ENCODE peak calls at places on chromosome 19, in seven cellular contexts. One of them, this sample, is unnamed.

GRCh38 chr19:16830679-16831078 is 1.5 kb downstream of the SIN3B start:
- DNase-seq in ovary: no peak
- DNase-seq in suprapubic skin: no peak
- DNase-seq in HepG2: no peak
- DNase-seq in tibial nerve: no peak
- DNase-seq in esophagus muscularis mucosa: no peak
- DNase-seq in stomach: no peak
- DNase-seq in this sample: no peak

GRCh38 chr19:19349365-19349764 is 28.7 kb downstream of the MAU2 start:
- DNase-seq in ovary: no peak
- DNase-seq in suprapubic skin: no peak
- DNase-seq in HepG2: no peak
- DNase-seq in tibial nerve: no peak
- DNase-seq in esophagus muscularis mucosa: no peak
- DNase-seq in stomach: no peak
- DNase-seq in this sample: no peak

GRCh38 chr19:43651758-43652545 is 12.3 kb upstream of the CADM4 start:
- DNase-seq in ovary: peak
- DNase-seq in suprapubic skin: no peak
- DNase-seq in HepG2: peak
- DNase-seq in tibial nerve: peak
- DNase-seq in esophagus muscularis mucosa: no peak
- DNase-seq in stomach: peak
- DNase-seq in this sample: no peak

GRCh38 chr19:23351806-23352205 is 43.5 kb downstream of the ZNF91 start:
- DNase-seq in ovary: no peak
- DNase-seq in suprapubic skin: no peak
- DNase-seq in HepG2: no peak
- DNase-seq in tibial nerve: no peak
- DNase-seq in esophagus muscularis mucosa: no peak
- DNase-seq in stomach: no peak
- DNase-seq in this sample: no peak

GRCh38 chr19:43984687-43985000 is 656 bp downstream of the ZNF155 start:
- DNase-seq in ovary: peak
- DNase-seq in suprapubic skin: no peak
- DNase-seq in HepG2: no peak
- DNase-seq in tibial nerve: no peak
- DNase-seq in esophagus muscularis mucosa: no peak
- DNase-seq in stomach: no peak
- DNase-seq in this sample: no peak

GRCh38 chr19:46225558-46226004 is 4.0 kb upstream of the IGFL1 start:
- DNase-seq in ovary: no peak
- DNase-seq in suprapubic skin: no peak
- DNase-seq in HepG2: no peak
- DNase-seq in tibial nerve: no peak
- DNase-seq in esophagus muscularis mucosa: no peak
- DNase-seq in stomach: no peak
- DNase-seq in this sample: no peak

GRCh38 chr19:6060600-6061391 is 49.5 kb downstream of the RFX2 start:
- DNase-seq in ovary: no peak
- DNase-seq in suprapubic skin: peak
- DNase-seq in HepG2: no peak
- DNase-seq in tibial nerve: no peak
- DNase-seq in esophagus muscularis mucosa: peak
- DNase-seq in stomach: no peak
- DNase-seq in this sample: no peak

GRCh38 chr19:19460258-19460731 is 54.8 kb downstream of the GATAD2A start:
- DNase-seq in ovary: no peak
- DNase-seq in suprapubic skin: no peak
- DNase-seq in HepG2: no peak
- DNase-seq in tibial nerve: no peak
- DNase-seq in esophagus muscularis mucosa: no peak
- DNase-seq in stomach: no peak
- DNase-seq in this sample: peak

GRCh38 chr19:34990578-34991192 is 9.4 kb upstream of the GRAMD1A start:
- DNase-seq in ovary: no peak
- DNase-seq in suprapubic skin: no peak
- DNase-seq in HepG2: no peak
- DNase-seq in tibial nerve: no peak
- DNase-seq in esophagus muscularis mucosa: no peak
- DNase-seq in stomach: no peak
- DNase-seq in this sample: no peak

GRCh38 chr19:5504115-5504514 is 48.9 kb downstream of the ZNRF4 start:
- DNase-seq in ovary: no peak
- DNase-seq in suprapubic skin: no peak
- DNase-seq in HepG2: no peak
- DNase-seq in tibial nerve: no peak
- DNase-seq in esophagus muscularis mucosa: no peak
- DNase-seq in stomach: no peak
- DNase-seq in this sample: no peak

GRCh38 chr19:3985643-3986259 is 488 bp upstream of the EEF2 start:
- DNase-seq in ovary: no peak
- DNase-seq in suprapubic skin: no peak
- DNase-seq in HepG2: no peak
- DNase-seq in tibial nerve: no peak
- DNase-seq in esophagus muscularis mucosa: no peak
- DNase-seq in stomach: no peak
- DNase-seq in this sample: no peak

GRCh38 chr19:3984908-3985642 is at the start of gene EEF2:
- DNase-seq in ovary: peak
- DNase-seq in suprapubic skin: peak
- DNase-seq in HepG2: peak
- DNase-seq in tibial nerve: peak
- DNase-seq in esophagus muscularis mucosa: peak
- DNase-seq in stomach: peak
- DNase-seq in this sample: peak

GRCh38 chr19:3987619-3988371 is 2.5 kb upstream of the EEF2 start:
- DNase-seq in ovary: peak
- DNase-seq in suprapubic skin: peak
- DNase-seq in HepG2: peak
- DNase-seq in tibial nerve: peak
- DNase-seq in esophagus muscularis mucosa: no peak
- DNase-seq in stomach: peak
- DNase-seq in this sample: peak

GRCh38 chr19:3984584-3984907 is 717 bp downstream of the EEF2 start:
- DNase-seq in ovary: peak
- DNase-seq in suprapubic skin: no peak
- DNase-seq in HepG2: no peak
- DNase-seq in tibial nerve: no peak
- DNase-seq in esophagus muscularis mucosa: no peak
- DNase-seq in stomach: no peak
- DNase-seq in this sample: no peak

DNA sequence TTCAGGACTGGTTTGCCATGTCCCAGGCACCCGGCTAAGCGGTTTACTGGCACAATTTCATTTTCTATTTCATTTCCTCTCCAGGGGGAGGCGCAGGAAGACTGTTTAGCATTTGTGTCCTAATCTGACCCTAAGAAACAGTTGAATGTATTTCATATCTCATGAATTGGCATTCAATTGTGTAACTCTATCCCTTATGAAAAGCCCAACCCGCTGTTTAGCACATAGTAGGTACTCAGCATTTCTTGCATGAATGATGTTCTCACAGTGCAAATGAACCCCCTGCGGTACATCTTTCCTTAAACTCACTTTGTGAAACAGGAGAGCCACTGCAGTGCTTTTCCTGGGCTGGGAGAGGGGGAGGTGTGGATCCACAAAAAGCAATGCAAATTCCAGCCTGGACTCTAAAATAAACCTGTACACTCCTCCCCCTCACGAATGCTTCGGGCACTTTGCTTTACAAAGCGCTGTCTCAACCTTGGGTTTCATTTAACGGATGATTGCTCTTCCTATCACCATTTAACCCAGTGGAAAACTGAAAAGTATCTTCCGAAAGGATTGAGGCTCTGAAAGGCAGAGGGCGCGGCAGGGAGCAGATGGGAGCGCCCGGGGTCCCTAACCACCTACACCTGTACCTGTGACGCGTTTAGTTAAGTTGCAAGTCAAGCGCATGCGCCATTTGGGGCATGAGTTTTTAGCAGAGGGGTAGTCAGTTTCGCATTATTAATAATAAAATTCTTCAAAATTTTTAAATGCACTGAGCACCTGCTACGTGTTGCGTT is 1.2 kb upstream of the EEF2 start:
- DNase-seq in ovary: peak
- DNase-seq in suprapubic skin: no peak
- DNase-seq in HepG2: peak
- DNase-seq in tibial nerve: peak
- DNase-seq in esophagus muscularis mucosa: no peak
- DNase-seq in stomach: peak
- DNase-seq in this sample: peak
- TF ChIP-seq EP300 in ovary: no peak
- TF ChIP-seq EP300 in suprapubic skin: no peak
- TF ChIP-seq EP300 in HepG2: no peak
- TF ChIP-seq EP300 in tibial nerve: no peak
- TF ChIP-seq EP300 in esophagus muscularis mucosa: no peak
- TF ChIP-seq EP300 in stomach: no peak
- TF ChIP-seq EP300 in this sample: no peak

GRCh38 chr19:945401-946252 is 19.8 kb downstream of the ARID3A start:
- DNase-seq in ovary: no peak
- DNase-seq in suprapubic skin: no peak
- DNase-seq in HepG2: no peak
- DNase-seq in tibial nerve: no peak
- DNase-seq in esophagus muscularis mucosa: no peak
- DNase-seq in stomach: no peak
- DNase-seq in this sample: peak

GRCh38 chr19:947090-947706 is 21.4 kb downstream of the ARID3A start:
- DNase-seq in ovary: no peak
- DNase-seq in suprapubic skin: no peak
- DNase-seq in HepG2: no peak
- DNase-seq in tibial nerve: no peak
- DNase-seq in esophagus muscularis mucosa: no peak
- DNase-seq in stomach: no peak
- DNase-seq in this sample: peak

GRCh38 chr19:950352-951066 is 24.7 kb downstream of the ARID3A start:
- DNase-seq in ovary: no peak
- DNase-seq in suprapubic skin: no peak
- DNase-seq in HepG2: no peak
- DNase-seq in tibial nerve: no peak
- DNase-seq in esophagus muscularis mucosa: no peak
- DNase-seq in stomach: no peak
- DNase-seq in this sample: no peak

GRCh38 chr19:948842-949496 is 23.1 kb downstream of the ARID3A start:
- DNase-seq in ovary: no peak
- DNase-seq in suprapubic skin: no peak
- DNase-seq in HepG2: no peak
- DNase-seq in tibial nerve: no peak
- DNase-seq in esophagus muscularis mucosa: no peak
- DNase-seq in stomach: no peak
- DNase-seq in this sample: no peak

GRCh38 chr19:947707-948533 is 22.1 kb downstream of the ARID3A start:
- DNase-seq in ovary: no peak
- DNase-seq in suprapubic skin: no peak
- DNase-seq in HepG2: no peak
- DNase-seq in tibial nerve: peak
- DNase-seq in esophagus muscularis mucosa: no peak
- DNase-seq in stomach: peak
- DNase-seq in this sample: peak
- TF ChIP-seq EP300 in ovary: no peak
- TF ChIP-seq EP300 in suprapubic skin: no peak
- TF ChIP-seq EP300 in HepG2: no peak
- TF ChIP-seq EP300 in tibial nerve: peak
- TF ChIP-seq EP300 in esophagus muscularis mucosa: no peak
- TF ChIP-seq EP300 in stomach: no peak
- TF ChIP-seq EP300 in this sample: no peak

DNA sequence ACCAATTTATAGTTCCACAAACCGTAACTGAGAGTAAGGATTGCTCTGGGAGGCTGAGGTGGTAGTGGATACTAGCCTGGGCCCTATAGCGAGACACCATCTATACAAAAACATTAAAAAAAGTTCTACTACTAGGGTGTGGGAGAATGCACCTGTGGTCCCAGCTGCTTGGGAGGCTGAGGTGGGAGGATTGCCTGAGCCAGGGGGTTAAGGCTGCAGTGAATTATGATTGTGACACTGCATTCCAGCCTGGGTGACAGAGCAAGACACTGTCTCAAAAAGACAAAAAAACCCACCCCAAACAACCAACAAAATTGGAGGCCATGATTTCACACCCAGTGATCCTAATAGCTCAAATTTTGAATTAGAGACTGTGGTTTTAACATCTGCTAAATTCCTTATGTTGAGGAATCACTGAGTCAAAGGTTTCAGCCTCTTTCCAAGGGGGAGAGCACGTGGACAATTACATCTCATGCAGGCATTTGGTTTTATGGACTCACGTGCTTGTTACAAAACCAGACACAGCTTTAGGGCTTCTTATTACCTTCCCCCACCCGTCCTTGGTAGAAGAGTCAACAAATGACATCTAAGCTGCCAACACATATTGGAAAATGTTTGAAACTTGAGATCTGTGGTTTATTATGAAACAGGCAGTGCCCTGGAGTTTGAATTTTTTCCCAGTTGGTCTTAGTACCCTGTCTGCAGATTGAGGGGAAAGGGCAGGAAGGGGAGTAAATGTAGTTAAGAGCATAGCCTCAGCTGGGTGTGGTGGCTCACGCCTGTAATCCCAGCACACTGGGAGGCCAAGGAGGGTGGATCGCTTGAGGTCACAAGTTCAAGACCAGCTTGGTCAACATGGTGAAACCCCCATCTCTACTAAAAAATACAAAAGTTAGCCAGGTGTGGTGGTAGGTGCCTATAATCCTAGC is 18.5 kb downstream of the CYP2A6 start:
- DNase-seq in ovary: peak
- DNase-seq in suprapubic skin: no peak
- DNase-seq in HepG2: peak
- DNase-seq in tibial nerve: peak
- DNase-seq in esophagus muscularis mucosa: no peak
- DNase-seq in stomach: no peak
- DNase-seq in this sample: peak
- TF ChIP-seq EP300 in ovary: no peak
- TF ChIP-seq EP300 in suprapubic skin: no peak
- TF ChIP-seq EP300 in HepG2: peak
- TF ChIP-seq EP300 in tibial nerve: no peak
- TF ChIP-seq EP300 in esophagus muscularis mucosa: no peak
- TF ChIP-seq EP300 in stomach: no peak
- TF ChIP-seq EP300 in this sample: no peak

DNA sequence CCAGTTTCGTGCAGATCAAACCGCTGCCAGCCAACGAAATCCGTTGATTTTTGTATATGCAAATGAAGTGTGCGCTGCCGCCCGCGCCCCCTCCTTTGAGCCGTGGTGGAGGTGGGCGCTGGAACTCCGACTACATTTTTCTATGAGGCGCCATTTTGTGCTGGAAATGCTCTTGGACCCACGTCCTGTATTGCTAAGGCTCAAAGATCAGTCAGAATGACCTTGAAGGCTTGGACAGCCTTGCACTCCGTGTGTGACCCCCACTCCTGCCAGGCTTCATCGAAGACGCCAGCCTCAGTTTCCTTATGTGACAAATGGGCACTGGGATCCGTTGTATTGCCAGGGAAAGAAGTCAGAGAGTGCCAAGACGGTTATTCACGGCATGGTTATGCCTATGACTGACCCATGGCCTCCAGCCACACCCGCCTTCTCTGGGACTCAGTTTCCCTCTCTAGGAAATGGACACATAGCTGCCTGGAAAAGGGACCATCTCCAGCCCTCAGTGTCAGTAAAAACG is 790 bp upstream of the UBE2S start:
- DNase-seq in ovary: no peak
- DNase-seq in suprapubic skin: no peak
- DNase-seq in HepG2: no peak
- DNase-seq in tibial nerve: no peak
- DNase-seq in esophagus muscularis mucosa: no peak
- DNase-seq in stomach: no peak
- DNase-seq in this sample: no peak
- TF ChIP-seq EP300 in ovary: no peak
- TF ChIP-seq EP300 in suprapubic skin: no peak
- TF ChIP-seq EP300 in HepG2: no peak
- TF ChIP-seq EP300 in tibial nerve: peak
- TF ChIP-seq EP300 in esophagus muscularis mucosa: no peak
- TF ChIP-seq EP300 in stomach: no peak
- TF ChIP-seq EP300 in this sample: no peak